ENCODE peak calls at places on chromosomes 13 and 19, in nine cellular contexts. I is ascending aorta; N is CD4-positive, alpha-beta T cell; P is omental fat pad; Q is AG09309; G is adrenal gland; O is dorsolateral prefrontal cortex; K is colonic mucosa; D is heart right ventricle. J is an unnamed sample.

GRCh38 chr13:45296259-45296658 is 44.7 kb downstream of the TPT1 start:
- DNase-seq in P (no peak), O (no peak), I (no peak), D (no peak), G (no peak), K (no peak), N (no peak), Q (no peak), J (no peak)

GRCh38 chr19:46383171-46383815 is 30.1 kb downstream of the CCDC8 start:
- DNase-seq in K (no peak), P (no peak), O (peak), N (no peak), Q (no peak), D (no peak), G (no peak), I (no peak), J (no peak)

GRCh38 chr19:42683917-42684513 is 56.3 kb downstream of the PSG3 start:
- DNase-seq in P (no peak), D (no peak), K (no peak), G (peak), I (no peak), Q (no peak), O (no peak), N (no peak), J (no peak)

GRCh38 chr19:49889687-49890348 is 6.9 kb downstream of the IL4I1 start:
- DNase-seq in D (peak), O (peak), K (peak), P (peak), N (peak), I (no peak), Q (no peak), G (peak), J (no peak)

GRCh38 chr13:107373551-107373950 is 805.6 kb upstream of the ARGLU1 start:
- DNase-seq in K (no peak), G (peak), N (no peak), P (no peak), Q (peak), O (no peak), I (no peak), D (no peak), J (no peak)

GRCh38 chr13:62747629-62748028 is 1332.0 kb upstream of the PCDH20 start:
- DNase-seq in I (no peak), Q (no peak), O (no peak), K (no peak), G (no peak), D (no peak), N (no peak), P (no peak), J (no peak)

GRCh38 chr19:55552206-55552605 is 6.9 kb upstream of the SBK3 start:
- DNase-seq in P (no peak), N (no peak), O (no peak), G (no peak), I (no peak), K (no peak), D (no peak), Q (no peak), J (no peak)

GRCh38 chr13:24680258-24680920 is at the start of gene ATP12A:
- DNase-seq in Q (no peak), N (no peak), O (no peak), K (peak), G (no peak), I (no peak), D (no peak), P (no peak), J (no peak)

GRCh38 chr19:51272183-51272817 is 21.4 kb downstream of the SIGLECL1 start:
- DNase-seq in O (no peak), G (no peak), Q (no peak), P (no peak), N (no peak), I (no peak), K (no peak), D (no peak), J (no peak)

GRCh38 chr19:46602392-46603194 is 1.5 kb downstream of the CALM3 start:
- DNase-seq in O (peak), G (peak), I (no peak), K (no peak), N (no peak), D (no peak), Q (no peak), P (no peak), J (no peak)

GRCh38 chr19:47049307-47049700 is 880 bp upstream of the TMEM160 start:
- DNase-seq in K (no peak), I (no peak), D (no peak), O (no peak), P (no peak), Q (peak), N (no peak), G (no peak), J (no peak)

GRCh38 chr19:6138066-6138465 is 2.6 kb downstream of the ACSBG2 start:
- DNase-seq in O (no peak), I (no peak), D (no peak), Q (no peak), G (no peak), N (no peak), K (no peak), P (no peak), J (no peak)

GRCh38 chr19:39372941-39373340 is 18.0 kb downstream of the PAF1 start:
- DNase-seq in P (no peak), D (no peak), I (no peak), O (no peak), Q (no peak), G (peak), N (no peak), K (no peak), J (no peak)

GRCh38 chr19:49362926-49363264 is 679 bp upstream of the TEAD2 start:
- DNase-seq in I (no peak), K (peak), Q (no peak), N (no peak), D (peak), P (no peak), O (no peak), G (peak), J (no peak)

GRCh38 chr13:108859202-108860012 is 230.0 kb downstream of the MYO16 start:
- DNase-seq in Q (peak), G (no peak), K (no peak), N (no peak), P (no peak), I (no peak), O (no peak), D (no peak), J (no peak)

GRCh38 chr19:32359581-32359980 is 14.2 kb downstream of the ZNF507 start:
- DNase-seq in N (no peak), O (no peak), K (no peak), I (no peak), Q (no peak), D (no peak), P (no peak), G (no peak), J (no peak)

GRCh38 chr19:54436031-54436523 is 12.9 kb upstream of the LENG8 start:
- DNase-seq in D (no peak), P (no peak), K (no peak), O (no peak), I (no peak), G (no peak), N (no peak), Q (no peak), J (no peak)

GRCh38 chr19:10593820-10594637 is 6.9 kb upstream of the AP1M2 start:
- DNase-seq in I (no peak), K (no peak), G (peak), O (peak), N (no peak), D (no peak), P (no peak), Q (no peak), J (no peak)

GRCh38 chr13:103188688-103189326 is 122.6 kb upstream of the SLC10A2 start:
- DNase-seq in P (no peak), D (no peak), Q (no peak), I (no peak), K (no peak), N (no peak), G (no peak), O (no peak), J (no peak)

GRCh38 chr13:100987993-100988392 is 313.4 kb upstream of the TMTC4 start:
- DNase-seq in N (no peak), P (no peak), O (no peak), G (no peak), I (no peak), Q (no peak), D (no peak), K (no peak), J (no peak)

GRCh38 chr13:44317752-44318550 is 55.7 kb upstream of the SERP2 start:
- DNase-seq in G (no peak), P (no peak), Q (no peak), I (no peak), N (no peak), K (no peak), D (no peak), O (no peak), J (no peak)

GRCh38 chr19:52670046-52670445 is 31.9 kb upstream of the ZNF83 start:
- DNase-seq in G (no peak), D (no peak), O (no peak), Q (no peak), P (no peak), N (no peak), I (no peak), K (no peak), J (no peak)

GRCh38 chr13:33034061-33034460 is 17.8 kb downstream of the KL start:
- DNase-seq in O (no peak), P (no peak), Q (no peak), I (no peak), N (no peak), D (no peak), G (no peak), K (no peak), J (no peak)

GRCh38 chr13:50080856-50081105 is 65.5 kb downstream of the KCNRG start:
- DNase-seq in Q (no peak), G (no peak), K (no peak), P (no peak), I (no peak), O (no peak), N (no peak), D (no peak), J (no peak)

GRCh38 chr19:38665950-38666661 is 18.7 kb downstream of the ACTN4 start:
- DNase-seq in K (no peak), G (no peak), D (peak), I (no peak), O (no peak), P (no peak), Q (no peak), N (no peak), J (no peak)

GRCh38 chr19:12733369-12733896 is 1.1 kb downstream of the TRIR start:
- DNase-seq in D (no peak), N (peak), O (no peak), G (peak), Q (no peak), I (no peak), P (no peak), K (peak), J (no peak)

GRCh38 chr13:76759877-76760276 is 126.3 kb downstream of the KCTD12 start:
- DNase-seq in I (no peak), O (no peak), G (no peak), D (no peak), Q (no peak), K (no peak), P (no peak), N (no peak), J (no peak)

GRCh38 chr19:4354897-4355296 is 11.5 kb downstream of the MPND start:
- DNase-seq in O (no peak), K (no peak), N (no peak), G (no peak), Q (no peak), D (no peak), P (no peak), I (no peak), J (no peak)

GRCh38 chr13:100473087-100473486 is 115.5 kb downstream of the GGACT start:
- DNase-seq in P (no peak), Q (no peak), D (no peak), G (no peak), K (no peak), N (no peak), I (no peak), O (no peak), J (no peak)

GRCh38 chr19:42985588-42985987 is 40.7 kb downstream of the PSG11 start:
- DNase-seq in Q (no peak), P (no peak), I (no peak), O (no peak), D (no peak), N (no peak), K (no peak), G (no peak), J (no peak)

GRCh38 chr13:98856983-98857382 is 104.5 kb upstream of the SLC15A1 start:
- DNase-seq in P (no peak), G (peak), O (peak), N (no peak), I (no peak), K (no peak), D (no peak), Q (no peak), J (no peak)

GRCh38 chr19:56383826-56384605 is 9.3 kb downstream of the ZNF582 start:
- DNase-seq in O (no peak), K (no peak), Q (no peak), N (no peak), G (no peak), P (no peak), I (no peak), D (no peak), J (no peak)

GRCh38 chr19:10219678-10220077 is 11.5 kb downstream of the S1PR2 start:
- DNase-seq in I (no peak), K (no peak), O (no peak), N (peak), Q (no peak), P (no peak), D (no peak), G (no peak), J (no peak)

GRCh38 chr19:35045667-35046300 is 4.3 kb downstream of the HPN start:
- DNase-seq in I (no peak), N (peak), P (no peak), Q (no peak), O (no peak), D (no peak), K (no peak), G (peak), J (no peak)

GRCh38 chr13:30569901-30570576 is 47.7 kb upstream of the USPL1 start:
- DNase-seq in O (no peak), G (peak), P (no peak), K (peak), N (no peak), I (no peak), D (no peak), Q (peak), J (no peak)

GRCh38 chr19:42555317-42555716 is 27.0 kb upstream of the CEACAM1 start:
- DNase-seq in N (no peak), K (no peak), Q (no peak), G (no peak), I (no peak), P (no peak), O (no peak), D (peak), J (no peak)

GRCh38 chr13:102152790-102153189 is 249.1 kb downstream of the FGF14 start:
- DNase-seq in I (no peak), D (no peak), N (no peak), G (no peak), O (no peak), Q (no peak), K (no peak), P (no peak), J (no peak)

GRCh38 chr13:95643814-95644598 is 500 bp downstream of the DZIP1 start:
- DNase-seq in G (no peak), K (no peak), D (peak), N (no peak), I (no peak), O (peak), P (no peak), Q (no peak), J (no peak)

GRCh38 chr13:113123226-113124150 is 889 bp downstream of the F10 start:
- DNase-seq in P (no peak), D (no peak), O (peak), I (no peak), N (no peak), G (no peak), Q (no peak), K (no peak), J (no peak)

GRCh38 chr13:113124211-113125025 is 1.8 kb downstream of the F10 start:
- DNase-seq in K (no peak), G (no peak), O (peak), D (no peak), N (no peak), Q (no peak), I (no peak), P (no peak), J (no peak)

GRCh38 chr13:113121183-113121927 is 1.2 kb upstream of the F10 start:
- DNase-seq in Q (no peak), I (no peak), K (no peak), P (no peak), G (no peak), N (no peak), D (no peak), O (peak), J (no peak)

GRCh38 chr13:113121928-113122420 is 625 bp upstream of the F10 start:
- DNase-seq in Q (no peak), D (no peak), I (no peak), K (no peak), O (peak), N (no peak), P (no peak), G (no peak), J (no peak)

DNA sequence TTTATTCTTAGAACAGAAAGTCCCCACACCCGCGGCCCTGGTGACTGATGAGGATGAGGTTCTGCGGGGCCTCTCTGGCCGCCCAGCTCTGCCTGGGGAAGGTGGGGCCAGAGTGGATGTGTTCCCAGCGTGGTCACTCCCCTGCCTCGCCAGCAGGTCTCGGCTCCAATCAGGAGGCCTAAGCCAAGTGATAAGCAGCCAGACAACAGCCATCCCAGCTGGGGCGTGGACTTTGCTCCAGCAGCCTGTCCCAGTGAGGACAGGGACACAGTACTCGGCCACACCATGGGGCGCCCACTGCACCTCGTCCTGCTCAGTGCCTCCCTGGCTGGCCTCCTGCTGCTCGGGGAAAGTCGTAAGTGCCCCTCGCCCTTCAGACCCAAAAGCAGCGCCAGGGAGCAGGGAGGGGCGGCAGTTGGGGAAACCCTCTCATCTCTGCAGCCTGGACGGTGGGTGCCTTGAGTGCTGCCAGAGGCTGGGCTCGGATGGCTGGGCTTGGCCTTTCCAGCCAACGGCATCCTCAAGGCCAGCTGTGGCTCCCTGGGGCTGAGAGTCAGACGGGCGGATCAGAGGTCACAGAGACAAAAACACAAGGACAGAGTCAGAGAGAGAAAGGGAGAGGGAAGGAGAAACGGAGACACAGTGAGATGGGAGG is at the start of gene F10:
- DNase-seq in I (no peak), K (peak), N (no peak), O (peak), P (no peak), Q (peak), D (peak), G (peak), J (no peak)
- TF ChIP-seq CTCF in I (no peak), K (no peak), N (no peak), O (no peak), P (no peak), Q (no peak), D (no peak), G (no peak), J (no peak)

GRCh38 chr19:19026299-19026971 is 6.9 kb downstream of the SUGP2 start:
- DNase-seq in O (peak), G (no peak), K (no peak), Q (no peak), I (no peak), D (no peak), N (no peak), P (no peak), J (no peak)
- TF ChIP-seq CTCF in O (no peak), G (no peak), K (no peak), Q (peak), I (no peak), D (peak), N (no peak), P (no peak), J (peak)

DNA sequence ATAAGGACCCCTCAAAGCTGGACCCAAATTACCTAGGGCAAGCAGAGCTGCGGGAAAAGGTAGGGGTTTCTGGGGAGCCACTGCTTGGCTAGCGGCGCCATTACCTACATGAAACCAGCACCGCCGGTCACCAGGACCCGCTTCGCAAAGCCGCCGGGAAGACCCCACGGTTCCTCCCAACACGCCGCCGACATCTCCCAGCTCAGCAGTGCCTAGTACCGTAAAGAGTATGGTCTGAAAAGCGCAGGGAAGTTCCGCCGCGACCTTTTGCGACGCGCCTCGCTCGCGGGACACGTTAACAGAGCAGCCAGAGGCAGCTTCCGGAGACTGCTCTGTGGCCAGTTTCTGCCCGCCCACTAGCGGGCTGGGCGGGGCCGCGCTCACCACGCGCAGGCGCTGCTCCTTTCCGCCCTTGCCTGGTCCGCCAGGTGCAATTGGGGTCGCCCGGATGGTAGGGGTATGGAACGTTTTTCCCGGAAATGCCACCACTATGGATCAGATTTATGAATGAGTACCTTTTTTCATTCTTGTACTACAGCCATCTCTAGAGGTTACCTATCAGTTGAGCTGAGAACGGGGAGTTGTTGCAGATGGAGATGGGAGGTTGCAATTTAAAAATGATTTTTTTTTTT is at the start of gene TGDS:
- DNase-seq in N (peak), Q (peak), O (peak), I (peak), P (peak), G (peak), K (peak), D (peak), J (peak)
- TF ChIP-seq CTCF in N (no peak), Q (no peak), O (peak), I (no peak), P (no peak), G (no peak), K (no peak), D (peak), J (no peak)

GRCh38 chr13:38670627-38671026 is 16.2 kb upstream of the FREM2 start:
- DNase-seq in G (no peak), K (no peak), O (no peak), N (no peak), D (no peak), I (no peak), Q (no peak), P (no peak), J (no peak)
- TF ChIP-seq CTCF in G (no peak), K (no peak), O (no peak), N (no peak), D (peak), I (no peak), Q (no peak), P (no peak), J (no peak)

DNA sequence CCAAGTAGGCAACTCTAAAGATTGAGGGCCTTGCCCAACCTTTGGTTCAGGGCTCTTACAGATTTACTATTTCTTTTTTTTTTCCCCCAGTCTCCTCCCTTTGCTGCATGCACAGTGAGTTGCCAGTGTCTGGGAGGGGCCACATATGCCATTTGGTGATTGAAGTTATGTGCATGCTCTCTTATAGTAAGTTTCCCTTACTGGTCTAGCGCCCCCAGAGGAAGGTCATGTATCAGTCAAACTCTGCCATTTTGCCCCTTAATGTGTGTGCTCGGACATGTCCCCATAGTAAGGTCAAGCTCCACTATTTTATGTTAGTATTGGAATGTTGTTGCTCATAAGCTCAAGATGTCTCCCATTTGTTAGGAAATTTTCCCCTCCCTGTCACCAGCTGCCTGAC is 1138.0 kb upstream of the SLC10A2 start:
- DNase-seq in N (no peak), Q (no peak), P (no peak), G (no peak), O (no peak), K (no peak), D (no peak), I (no peak), J (no peak)
- TF ChIP-seq CTCF in N (no peak), Q (no peak), P (no peak), G (no peak), O (no peak), K (no peak), D (no peak), I (no peak), J (no peak)

J was measured in D721Med.